ENCODE peak calls at places on chromosome 14, in five cellular contexts. T is progenitor cell of endocrine pancreas, M is AG04450, E is spleen, R is GM23338. D is an unnamed sample.

GRCh38 chr14:65239143-65239672 is 136.9 kb upstream of the MAX start:
- DNase-seq in R (no peak), E (no peak), M (no peak), T (no peak), D (no peak)

GRCh38 chr14:99205086-99205688 is 66.8 kb downstream of the BCL11B start:
- DNase-seq in T (no peak), E (no peak), R (no peak), M (no peak), D (no peak)

GRCh38 chr14:34387974-34388533 is 74.0 kb downstream of the SPTSSA start:
- DNase-seq in R (no peak), T (no peak), M (no peak), E (no peak), D (no peak)

GRCh38 chr14:100375273-100375962 is 52.3 kb downstream of the SLC25A47 start:
- DNase-seq in R (peak), E (peak), T (no peak), M (peak), D (peak)

GRCh38 chr14:73789996-73790581 is 61.5 kb upstream of the PTGR2 start:
- DNase-seq in R (no peak), T (no peak), M (peak), E (peak), D (no peak)

GRCh38 chr14:103716091-103716801 is 636 bp downstream of the ZFYVE21 start:
- DNase-seq in R (no peak), M (no peak), T (peak), E (peak), D (peak)

GRCh38 chr14:100239200-100239839 is 376 bp downstream of the YY1 start:
- DNase-seq in R (no peak), E (peak), M (no peak), T (peak), D (no peak)

GRCh38 chr14:34873591-34874385 is 1.4 kb downstream of the BAZ1A start:
- DNase-seq in M (no peak), T (peak), E (peak), R (peak), D (peak)

GRCh38 chr14:31884238-31884637 is 192.9 kb upstream of the ARHGAP5 start:
- DNase-seq in E (no peak), T (no peak), R (no peak), M (no peak), D (no peak)

GRCh38 chr14:30990766-30991165 is 34.7 kb upstream of the AP4S1 start:
- DNase-seq in R (no peak), M (no peak), E (no peak), T (no peak), D (no peak)

GRCh38 chr14:88005978-88006851 is 1.3 kb downstream of the GPR65 start:
- DNase-seq in E (peak), T (no peak), M (no peak), R (no peak), D (peak)

GRCh38 chr14:31420013-31420318 is 384 bp downstream of the HEATR5A start:
- DNase-seq in T (peak), E (peak), R (peak), M (no peak), D (peak)

GRCh38 chr14:93967637-93968250 is 8.6 kb downstream of the ASB2 start:
- DNase-seq in R (no peak), E (no peak), M (no peak), T (no peak), D (peak)

GRCh38 chr14:93964281-93964680 is 12.1 kb downstream of the ASB2 start:
- DNase-seq in M (no peak), T (no peak), R (no peak), E (no peak), D (no peak)

GRCh38 chr14:93965287-93965821 is 11.0 kb downstream of the ASB2 start:
- DNase-seq in M (peak), R (no peak), E (no peak), T (no peak), D (no peak)

GRCh38 chr14:93964820-93965286 is 11.5 kb downstream of the ASB2 start:
- DNase-seq in M (no peak), T (no peak), E (no peak), R (no peak), D (no peak)

DNA sequence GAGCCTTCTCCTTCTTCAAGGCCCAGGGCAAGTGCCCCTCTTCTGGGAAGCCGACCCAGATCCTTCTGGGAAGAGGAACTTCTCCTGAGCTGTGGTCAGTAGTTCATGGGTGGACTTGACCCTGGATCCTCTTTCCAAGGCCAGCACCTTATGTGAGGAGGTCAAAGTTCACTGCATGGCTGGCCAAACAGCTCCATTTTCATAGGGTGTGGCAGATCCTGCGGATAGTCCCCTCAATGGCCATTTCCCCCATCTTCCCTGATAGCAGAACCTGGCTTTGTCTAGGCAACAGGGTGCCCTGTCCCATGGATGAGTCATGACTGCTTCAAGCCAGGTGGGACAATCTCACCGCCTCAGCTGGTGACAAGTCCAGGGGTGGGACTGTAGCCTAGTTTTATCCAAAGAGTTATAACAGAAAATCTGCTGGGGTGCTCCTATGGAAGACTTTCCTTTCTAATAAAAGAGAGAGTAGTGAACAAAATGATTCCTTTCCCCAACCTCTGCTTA is 10.3 kb downstream of the ASB2 start:
- DNase-seq in M (no peak), E (no peak), R (no peak), T (no peak), D (no peak)
- TF ChIP-seq CTCF in M (no peak), E (no peak), R (no peak), T (no peak), D (no peak)

GRCh38 chr14:61103541-61104339 is 122.7 kb downstream of the SLC38A6 start:
- DNase-seq in M (peak), R (peak), T (no peak), E (no peak), D (peak)

GRCh38 chr14:61106627-61107147 is 125.6 kb downstream of the SLC38A6 start:
- DNase-seq in M (no peak), E (no peak), T (no peak), R (peak), D (no peak)

GRCh38 chr14:61101803-61102548 is 120.9 kb downstream of the SLC38A6 start:
- DNase-seq in T (no peak), E (no peak), M (no peak), R (peak), D (no peak)

GRCh38 chr14:61102549-61103466 is 121.8 kb downstream of the SLC38A6 start:
- DNase-seq in T (no peak), R (no peak), M (no peak), E (no peak), D (no peak)

DNA sequence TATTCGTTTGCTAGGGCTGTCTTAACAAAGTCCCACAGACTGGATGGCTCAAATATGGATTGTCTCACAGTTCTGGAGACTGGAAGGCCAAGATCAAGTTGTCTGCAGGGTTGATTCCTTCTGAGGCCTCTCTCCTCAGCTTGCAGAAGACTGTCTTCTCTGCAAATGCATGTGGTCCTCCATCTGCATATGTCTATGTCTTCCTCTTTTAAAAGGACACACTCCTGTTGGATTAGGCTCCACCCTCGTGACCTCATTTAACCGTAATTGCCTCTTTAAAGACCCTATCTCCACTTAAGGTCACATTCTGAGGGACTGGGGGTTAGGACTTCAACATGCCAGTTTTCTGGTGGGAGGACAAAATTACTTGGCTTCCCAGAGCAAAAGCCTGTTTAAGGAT is 123.3 kb downstream of the SLC38A6 start:
- DNase-seq in E (no peak), T (no peak), R (no peak), M (no peak), D (no peak)
- TF ChIP-seq CTCF in E (no peak), T (no peak), R (no peak), M (no peak), D (no peak)

GRCh38 chr14:56394826-56395543 is 184.6 kb upstream of the TMEM260 start:
- DNase-seq in M (no peak), E (no peak), R (peak), T (no peak), D (no peak)

GRCh38 chr14:56386024-56386423 is 193.6 kb upstream of the TMEM260 start:
- DNase-seq in M (no peak), R (no peak), E (no peak), T (no peak), D (no peak)

DNA sequence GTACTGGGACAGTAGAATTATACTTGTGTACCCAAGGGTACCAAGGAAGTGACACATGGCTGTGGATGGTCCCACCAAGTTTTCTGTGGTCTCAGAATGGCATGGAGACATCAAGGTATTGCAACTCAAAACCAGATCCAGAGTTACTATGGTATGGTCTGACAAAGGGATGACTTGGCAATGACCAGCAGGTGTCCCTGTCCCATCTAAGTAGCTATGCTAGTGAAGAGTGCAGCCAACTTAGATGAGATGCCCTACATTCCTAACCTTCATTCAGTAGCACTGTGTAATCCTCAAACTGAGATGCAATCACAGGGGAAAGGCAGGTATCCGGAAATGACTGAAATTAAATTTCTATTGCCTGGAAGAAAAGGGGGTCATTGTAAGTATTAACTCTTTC is 188.7 kb upstream of the TMEM260 start:
- DNase-seq in M (no peak), E (no peak), R (peak), T (no peak), D (no peak)
- TF ChIP-seq CTCF in M (no peak), E (no peak), R (peak), T (no peak), D (no peak)

GRCh38 chr14:101737414-101738367 is 23.8 kb upstream of the PPP2R5C start:
- DNase-seq in R (no peak), E (no peak), T (no peak), M (no peak), D (no peak)
- TF ChIP-seq CTCF in R (peak), E (no peak), T (no peak), M (no peak), D (peak)

GRCh38 chr14:96097752-96098151 is 58.6 kb downstream of the C14orf132 start:
- DNase-seq in T (no peak), E (no peak), R (no peak), M (no peak), D (no peak)

GRCh38 chr14:96096639-96097610 is 57.8 kb downstream of the C14orf132 start:
- DNase-seq in T (no peak), E (no peak), R (no peak), M (no peak), D (no peak)

GRCh38 chr14:96098999-96099335 is 59.8 kb downstream of the C14orf132 start:
- DNase-seq in T (no peak), M (no peak), E (no peak), R (no peak), D (no peak)

GRCh38 chr14:96100171-96101064 is 61.3 kb downstream of the C14orf132 start:
- DNase-seq in R (peak), E (peak), T (peak), M (peak), D (peak)

GRCh38 chr14:96098309-96098998 is 59.3 kb downstream of the C14orf132 start:
- DNase-seq in T (peak), R (peak), E (no peak), M (peak), D (peak)
- TF ChIP-seq CTCF in T (peak), R (peak), E (no peak), M (peak), D (peak)